ENCODE peak calls at places on chromosomes 6 and 20, in seven cellular contexts. B, A, N, T, L, O and F are unnamed samples.

GRCh38 chr6:73739097-73739496 is 43.1 kb downstream of the CD109 start:
- DNase-seq in B (no peak), N (peak; percentile 68), T (peak; percentile 3), O (peak; percentile 28), A (peak; percentile 75), L (peak; percentile 89), F (no peak)

GRCh38 chr6:51184046-51184445 is 365.4 kb downstream of the TFAP2B start:
- DNase-seq in L (no peak), N (no peak), B (no peak), A (no peak), T (no peak), O (no peak), F (no peak)

GRCh38 chr20:51894619-51895018 is 92.3 kb upstream of the SALL4 start:
- DNase-seq in L (no peak), T (no peak), B (no peak), N (no peak), A (no peak), O (no peak), F (no peak)

GRCh38 chr6:25302677-25303128 is 23.5 kb downstream of the CARMIL1 start:
- DNase-seq in T (peak; percentile 8), A (no peak), B (no peak), O (peak; percentile 60), L (peak; percentile 29), N (no peak), F (no peak)

GRCh38 chr6:39823187-39823815 is 31.1 kb downstream of the DAAM2 start:
- DNase-seq in B (no peak), T (no peak), A (no peak), N (no peak), L (no peak), O (no peak), F (no peak)

GRCh38 chr6:80472276-80472675 is 365.8 kb downstream of the BCKDHB start:
- DNase-seq in L (no peak), N (no peak), B (no peak), A (no peak), T (no peak), O (no peak), F (no peak)

GRCh38 chr6:82870582-82871172 is 195.0 kb downstream of the UBE3D start:
- DNase-seq in N (no peak), T (no peak), O (no peak), L (no peak), A (no peak), B (no peak), F (no peak)

GRCh38 chr20:63472159-63472811 is at the start of gene KCNQ2:
- DNase-seq in L (no peak), T (no peak), O (no peak), A (no peak), B (no peak), N (no peak), F (no peak)

GRCh38 chr6:100470721-100471120 is 6.0 kb upstream of the SIM1 start:
- DNase-seq in B (no peak), A (no peak), O (no peak), N (no peak), T (no peak), L (no peak), F (no peak)

GRCh38 chr20:39112196-39112743 is 150.1 kb downstream of the DHX35 start:
- DNase-seq in A (peak; percentile 66), N (peak; percentile 50), O (peak; percentile 22), T (peak; percentile 88), L (peak; percentile 62), B (no peak), F (peak; percentile 37)